ENCODE peak calls at places on chromosomes 1 and 21, in seven cellular contexts. B is left lung, S is substantia nigra, J is iPS DF 6.9, T is transverse colon, A is Peyer's patch, U is spleen. I is an unnamed sample.

GRCh38 chr1:39845569-39846566 is 37.4 kb downstream of the TRIT1 start:
- DNase-seq in B (peak), S (peak), J (no peak), T (peak), A (peak), U (peak), I (peak)

GRCh38 chr1:204566583-204566955 is 50.4 kb downstream of the MDM4 start:
- DNase-seq in B (no peak), S (no peak), J (no peak), T (no peak), A (no peak), U (no peak), I (no peak)

GRCh38 chr1:202806845-202807366 is 1.3 kb downstream of the KDM5B start:
- DNase-seq in B (peak), S (no peak), J (no peak), T (no peak), A (peak), U (peak), I (no peak)

GRCh38 chr1:228222548-228222947 is 14.7 kb downstream of the OBSCN start:
- DNase-seq in B (no peak), S (no peak), J (no peak), T (no peak), A (no peak), U (no peak), I (no peak)

GRCh38 chr1:20486457-20487235 is 636 bp upstream of the CAMK2N1 start:
- DNase-seq in B (peak), S (peak), J (no peak), T (peak), A (peak), U (no peak), I (no peak)

GRCh38 chr1:194813109-194813508 is 1626.7 kb upstream of the B3GALT2 start:
- DNase-seq in B (no peak), S (no peak), J (no peak), T (no peak), A (no peak), U (no peak), I (no peak)

GRCh38 chr1:184158911-184159701 is 107.6 kb downstream of the TSEN15 start:
- DNase-seq in B (no peak), S (no peak), J (no peak), T (no peak), A (no peak), U (no peak), I (no peak)

GRCh38 chr1:116360435-116361173 is 12.4 kb upstream of the ATP1A1 start:
- DNase-seq in B (no peak), S (no peak), J (no peak), T (no peak), A (no peak), U (no peak), I (no peak)

GRCh38 chr1:154557939-154558609 is 388 bp downstream of the UBE2Q1 start:
- DNase-seq in B (peak), S (no peak), J (no peak), T (peak), A (peak), U (peak), I (no peak)

GRCh38 chr1:197116156-197116555 is 30.3 kb downstream of the ASPM start:
- DNase-seq in B (no peak), S (no peak), J (no peak), T (no peak), A (no peak), U (no peak), I (no peak)

GRCh38 chr1:28039341-28039740 is 49.1 kb downstream of the EYA3 start:
- DNase-seq in B (no peak), S (no peak), J (no peak), T (no peak), A (no peak), U (no peak), I (no peak)

GRCh38 chr21:27421654-27422053 is 454.8 kb upstream of the ADAMTS5 start:
- DNase-seq in B (no peak), S (no peak), J (no peak), T (no peak), A (no peak), U (no peak), I (no peak)

GRCh38 chr1:6500446-6501406 is 9.3 kb upstream of the PLEKHG5 start:
- DNase-seq in B (no peak), S (no peak), J (no peak), T (no peak), A (no peak), U (no peak), I (peak)
- H3K27ac ChIP-seq in B (no peak), S (no peak), J (no peak), T (no peak), A (no peak), U (peak), I (peak)

DNA sequence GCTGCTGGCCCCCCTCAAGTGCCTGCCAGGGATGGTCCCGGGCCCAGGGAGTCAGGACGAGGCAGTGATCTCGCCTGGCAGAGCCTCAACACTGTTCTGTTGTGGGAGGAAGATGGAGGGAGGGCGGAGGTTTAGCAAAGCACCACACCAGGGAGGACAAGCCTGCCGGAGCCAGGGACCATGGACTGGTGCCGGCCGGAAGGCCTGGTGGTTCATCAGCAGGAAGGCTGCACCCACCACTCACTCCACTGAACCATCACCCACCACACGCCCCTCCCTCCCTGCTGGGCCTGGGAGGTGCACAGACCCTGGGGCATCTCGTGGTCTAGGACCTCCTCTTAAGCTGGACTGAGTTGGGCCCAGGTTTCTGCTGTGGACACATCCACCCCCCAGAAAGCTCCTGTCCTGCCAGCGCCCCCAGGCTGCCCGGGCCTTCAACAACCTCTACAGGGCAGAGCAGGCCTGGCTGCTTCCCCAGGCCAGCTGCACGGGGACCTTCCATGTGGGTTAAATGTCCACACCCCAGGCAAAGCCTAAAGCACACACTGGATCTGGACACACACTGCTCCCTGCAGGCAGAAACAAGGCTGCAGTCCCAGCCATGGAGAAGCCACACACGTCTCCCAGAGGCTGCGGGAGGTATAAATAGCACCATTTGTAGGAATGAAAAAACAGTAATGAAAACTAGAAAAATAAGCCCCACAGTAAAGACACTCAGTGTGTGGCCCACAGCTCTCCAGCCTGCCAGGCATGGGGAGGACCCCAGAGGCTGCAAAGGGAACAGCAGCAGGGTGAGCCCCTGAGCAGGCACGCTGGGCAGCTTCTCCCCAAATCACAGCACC is 10.4 kb upstream of the TMEM240 start:
- DNase-seq in B (no peak), S (no peak), J (no peak), T (no peak), A (no peak), U (no peak), I (no peak)
- H3K27ac ChIP-seq in B (no peak), S (peak), J (no peak), T (no peak), A (no peak), U (no peak), I (peak)

DNA sequence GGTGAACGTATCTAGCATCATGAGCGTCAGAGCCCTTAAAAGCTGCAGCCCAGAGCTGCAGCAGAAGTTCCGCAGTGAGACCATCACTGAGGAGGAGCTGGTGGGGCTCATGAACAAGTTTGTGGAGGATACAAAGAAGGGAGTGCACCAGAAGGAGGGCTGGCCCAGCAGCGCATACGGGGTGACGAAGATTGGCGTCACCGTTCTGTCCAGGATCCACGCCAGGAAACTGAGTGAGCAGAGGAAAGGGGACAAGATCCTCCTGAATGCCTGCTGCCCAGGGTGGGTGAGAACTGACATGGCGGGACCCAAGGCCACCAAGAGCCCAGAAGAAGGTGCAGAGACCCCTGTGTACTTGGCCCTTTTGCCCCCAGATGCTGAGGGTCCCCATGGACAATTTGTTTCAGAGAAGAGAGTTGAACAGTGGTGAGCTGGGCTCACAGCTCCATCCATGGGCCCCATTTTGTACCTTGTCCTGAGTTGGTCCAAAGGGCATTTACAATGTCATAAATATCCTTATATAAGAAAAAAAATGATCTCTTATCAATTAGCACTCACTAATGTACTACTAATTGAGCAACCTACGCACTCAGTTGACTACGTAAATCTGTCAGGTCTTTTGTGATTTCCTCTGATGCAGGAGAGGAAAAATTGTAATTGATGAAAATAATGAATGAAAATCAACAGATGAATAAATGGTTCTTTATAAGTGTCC is 2.8 kb downstream of the CBR1 start:
- DNase-seq in B (no peak), S (no peak), J (no peak), T (no peak), A (no peak), U (no peak), I (no peak)
- H3K27ac ChIP-seq in B (no peak), S (peak), J (no peak), T (no peak), A (no peak), U (no peak), I (no peak)

GRCh38 chr21:46641656-46642055 is 6.2 kb downstream of the PRMT2 start:
- DNase-seq in B (no peak), S (no peak), J (no peak), T (no peak), A (no peak), U (no peak), I (no peak)
- H3K27ac ChIP-seq in B (no peak), S (no peak), J (no peak), T (no peak), A (no peak), U (no peak), I (no peak)

I was measured in ascending aorta.